ENCODE peak calls at places on chromosomes 11 and 22, in four cellular contexts. One of them, this sample, is unnamed.

GRCh38 chr11:73538381-73538872 is 59.5 kb downstream of the FAM168A start:
- DNase-seq in A549: no peak
- DNase-seq in HepG2: no peak
- DNase-seq in K562: no peak
- DNase-seq in this sample: no peak

GRCh38 chr11:133476570-133477262 is 55.6 kb downstream of the OPCML start:
- DNase-seq in A549: no peak
- DNase-seq in K562: no peak
- DNase-seq in HepG2: no peak
- DNase-seq in this sample: peak

GRCh38 chr11:125394306-125394705 is 101.8 kb downstream of the FEZ1 start:
- DNase-seq in A549: no peak
- DNase-seq in HepG2: no peak
- DNase-seq in K562: no peak
- DNase-seq in this sample: no peak

GRCh38 chr11:1763796-1764661 is at the start of gene CTSD:
- DNase-seq in K562: peak
- DNase-seq in A549: peak
- DNase-seq in HepG2: peak
- DNase-seq in this sample: peak

GRCh38 chr11:214083-214482 is 6.6 kb downstream of the RIC8A start:
- DNase-seq in K562: no peak
- DNase-seq in A549: no peak
- DNase-seq in HepG2: no peak
- DNase-seq in this sample: no peak

GRCh38 chr11:75024764-75025211 is 36.1 kb downstream of the NEU3 start:
- DNase-seq in HepG2: no peak
- DNase-seq in K562: no peak
- DNase-seq in A549: no peak
- DNase-seq in this sample: no peak

GRCh38 chr22:20591295-20591645 is 83.9 kb downstream of the MED15 start:
- DNase-seq in HepG2: no peak
- DNase-seq in K562: no peak
- DNase-seq in A549: no peak
- DNase-seq in this sample: no peak

GRCh38 chr11:103806130-103806900 is 230.1 kb upstream of the DDI1 start:
- DNase-seq in HepG2: no peak
- DNase-seq in A549: peak
- DNase-seq in K562: no peak
- DNase-seq in this sample: no peak

GRCh38 chr11:34633990-34634725 is 13.3 kb downstream of the EHF start:
- DNase-seq in K562: no peak
- DNase-seq in HepG2: peak
- DNase-seq in A549: peak
- DNase-seq in this sample: no peak

GRCh38 chr22:22161924-22162851 is 82.4 kb upstream of the VPREB1 start:
- DNase-seq in A549: no peak
- DNase-seq in HepG2: no peak
- DNase-seq in K562: no peak
- DNase-seq in this sample: no peak

GRCh38 chr22:26086359-26086758 is 82.9 kb upstream of the SEZ6L start:
- DNase-seq in K562: no peak
- DNase-seq in HepG2: no peak
- DNase-seq in A549: no peak
- DNase-seq in this sample: no peak

GRCh38 chr11:130531061-130531460 is 82.6 kb downstream of the ADAMTS15 start:
- DNase-seq in K562: no peak
- DNase-seq in A549: no peak
- DNase-seq in HepG2: no peak
- DNase-seq in this sample: no peak

GRCh38 chr11:6569706-6570105 is 33.7 kb downstream of the RRP8 start:
- DNase-seq in HepG2: no peak
- DNase-seq in K562: no peak
- DNase-seq in A549: no peak
- DNase-seq in this sample: no peak

GRCh38 chr11:45048870-45049825 is 97.3 kb upstream of the PRDM11 start:
- DNase-seq in K562: no peak
- DNase-seq in A549: no peak
- DNase-seq in HepG2: no peak
- DNase-seq in this sample: no peak

GRCh38 chr22:37230673-37231405 is 13.2 kb downstream of the RAC2 start:
- DNase-seq in A549: no peak
- DNase-seq in K562: no peak
- DNase-seq in HepG2: no peak
- DNase-seq in this sample: no peak

DNA sequence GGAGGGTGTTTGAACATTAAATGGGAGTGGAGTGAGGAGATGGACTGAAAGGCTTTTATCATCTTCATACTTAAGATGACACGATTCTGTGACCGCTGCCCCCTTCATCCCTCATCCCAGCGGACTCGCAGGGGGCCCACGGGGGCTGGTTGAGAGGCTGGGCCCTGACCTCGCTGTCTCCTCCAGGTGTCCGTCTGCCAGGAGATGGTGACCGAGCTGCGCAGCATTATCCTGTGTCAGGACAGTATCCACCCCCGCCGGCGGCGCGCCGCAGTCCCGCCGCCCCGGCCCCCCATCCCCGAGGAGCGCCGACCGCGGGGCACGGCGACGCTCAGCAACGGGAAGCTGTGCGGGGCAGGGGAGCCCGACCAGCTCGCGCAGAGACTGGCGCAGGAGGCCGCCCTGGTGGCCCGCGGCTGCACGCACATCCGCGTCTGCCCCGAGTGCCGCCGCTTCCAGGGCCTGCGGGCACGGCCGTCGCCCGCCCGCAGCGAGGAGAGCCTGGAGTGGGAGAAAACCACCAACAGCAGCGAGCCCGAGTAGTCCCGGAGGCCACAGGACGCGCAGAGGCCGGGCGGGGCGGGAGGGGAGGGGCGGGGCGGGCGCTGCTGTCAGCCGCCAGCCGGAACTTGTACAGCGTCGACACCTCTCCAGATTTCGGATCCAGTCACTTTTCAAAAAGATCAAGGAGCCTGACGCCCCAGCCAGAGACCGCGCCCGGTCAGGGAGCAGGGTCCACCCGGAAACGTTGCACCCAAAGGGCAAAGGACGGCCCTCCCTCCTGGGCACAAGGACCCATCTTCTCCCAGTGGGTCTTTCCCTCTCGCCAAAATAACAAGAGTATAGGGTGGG is 38.0 kb upstream of the TBCEL start:
- DNase-seq in K562: peak
- DNase-seq in A549: peak
- DNase-seq in HepG2: peak
- DNase-seq in this sample: peak
- TF ChIP-seq NR3C1 in K562: no peak
- TF ChIP-seq NR3C1 in A549: no peak
- TF ChIP-seq NR3C1 in HepG2: no peak
- TF ChIP-seq NR3C1 in this sample: peak

GRCh38 chr11:3014943-3015342 is 22.8 kb upstream of the NAP1L4 start:
- DNase-seq in HepG2: no peak
- DNase-seq in K562: no peak
- DNase-seq in A549: no peak
- DNase-seq in this sample: no peak
- TF ChIP-seq ESRRA in HepG2: no peak
- TF ChIP-seq ESRRA in K562: no peak
- TF ChIP-seq ESRRA in A549: no peak
- TF ChIP-seq ESRRA in this sample: no peak

DNA sequence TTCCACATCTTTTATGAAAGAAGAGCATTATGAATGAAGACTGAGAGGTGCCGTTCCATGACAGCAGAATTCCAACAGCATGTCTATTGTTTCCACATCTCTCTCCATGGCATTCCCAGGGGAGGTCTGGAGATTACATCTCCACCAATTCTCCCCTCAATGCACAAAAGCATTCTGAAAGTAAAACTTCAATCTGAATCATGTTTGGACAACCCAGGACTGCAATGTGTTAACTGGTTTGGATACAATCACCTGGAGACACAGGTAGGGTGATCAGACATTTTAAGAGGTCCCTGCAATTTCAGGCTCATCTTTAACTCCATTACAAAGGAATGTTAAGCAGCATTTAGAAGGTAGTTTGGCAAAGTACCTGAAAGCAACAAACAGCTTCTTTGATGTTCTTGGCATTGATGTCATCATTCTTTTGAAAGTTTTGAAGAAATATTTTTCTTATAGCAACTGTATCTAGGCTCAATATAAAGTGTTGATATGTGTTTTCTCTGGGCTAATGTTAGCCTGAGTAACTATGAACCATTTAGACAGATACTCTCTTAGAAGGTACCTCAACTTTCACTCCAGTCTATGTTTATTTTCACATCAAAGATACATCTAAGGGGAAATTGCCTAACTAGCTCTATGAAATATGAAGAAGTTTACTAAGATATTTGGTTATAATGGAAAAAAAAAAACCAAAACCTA is 181.4 kb upstream of the MTMR2 start:
- DNase-seq in A549: no peak
- DNase-seq in HepG2: peak
- DNase-seq in K562: no peak
- DNase-seq in this sample: no peak
- TF ChIP-seq NR3C1 in A549: no peak
- TF ChIP-seq NR3C1 in HepG2: no peak
- TF ChIP-seq NR3C1 in K562: no peak
- TF ChIP-seq NR3C1 in this sample: no peak

DNA sequence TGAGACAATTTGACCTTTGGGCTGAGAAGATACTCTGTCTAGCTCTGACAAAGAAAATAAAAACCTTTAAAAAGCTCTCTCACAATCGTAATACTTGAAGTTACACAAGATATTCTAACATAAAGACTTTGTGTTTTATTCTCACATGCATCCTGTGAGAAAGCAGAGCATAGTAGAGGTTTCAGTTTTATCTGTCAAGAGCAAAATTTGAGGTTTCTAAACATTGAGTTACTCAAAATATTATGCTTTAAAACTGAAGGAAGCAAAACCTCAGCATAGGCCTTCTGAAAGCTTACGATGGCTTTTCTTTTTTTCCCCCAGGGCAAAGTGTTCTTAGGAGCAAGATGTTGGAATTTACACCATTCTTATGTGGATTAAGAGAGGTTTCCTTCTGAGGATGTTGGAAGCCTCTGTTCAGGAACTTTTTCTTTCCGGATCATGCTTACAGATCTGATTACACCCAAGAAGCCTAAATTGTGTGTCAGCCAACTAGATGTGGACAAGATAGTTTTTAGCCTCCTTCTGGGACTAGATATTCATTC is 15.0 kb upstream of the OR51M1 start:
- DNase-seq in A549: no peak
- DNase-seq in K562: no peak
- DNase-seq in HepG2: no peak
- DNase-seq in this sample: no peak
- TF ChIP-seq ESRRA in A549: no peak
- TF ChIP-seq ESRRA in K562: no peak
- TF ChIP-seq ESRRA in HepG2: no peak
- TF ChIP-seq ESRRA in this sample: no peak

DNA sequence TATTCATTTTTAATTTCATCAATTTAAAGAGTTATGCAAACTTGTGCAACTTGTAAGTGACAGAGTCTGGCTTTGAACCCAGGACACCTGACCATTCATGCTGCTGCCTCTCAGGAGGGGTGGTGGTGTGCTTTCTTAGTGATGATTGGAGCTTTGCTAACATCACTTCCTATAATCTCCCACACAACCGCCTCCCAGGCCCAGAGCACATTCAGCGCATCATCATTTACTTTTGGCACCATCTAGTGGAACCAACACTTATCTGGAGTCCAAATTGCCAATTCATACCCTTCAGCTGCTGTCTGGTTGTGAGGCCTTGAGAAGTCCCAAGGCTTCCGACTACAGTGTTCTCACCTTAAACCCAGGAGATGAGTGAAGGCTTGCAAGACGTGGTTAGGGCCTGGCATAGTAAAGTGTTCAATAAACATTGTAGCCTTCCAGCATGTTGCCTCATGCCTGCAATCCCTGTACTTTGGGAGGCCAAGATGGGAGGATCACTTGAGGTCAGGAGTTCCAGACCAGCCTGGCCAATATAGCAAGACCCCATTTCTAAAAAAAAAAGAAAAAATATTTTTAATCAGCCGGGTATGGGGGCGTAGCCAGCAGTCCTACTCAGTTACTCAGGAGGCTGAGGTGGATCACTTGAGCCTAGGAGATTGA is 1.1 kb upstream of the TTLL1 start:
- DNase-seq in K562: peak
- DNase-seq in HepG2: peak
- DNase-seq in A549: peak
- DNase-seq in this sample: no peak
- TF ChIP-seq NR3C1 in K562: no peak
- TF ChIP-seq NR3C1 in HepG2: no peak
- TF ChIP-seq NR3C1 in A549: no peak
- TF ChIP-seq NR3C1 in this sample: no peak

GRCh38 chr11:79119491-79120284 is 321.1 kb downstream of the TENM4 start:
- DNase-seq in K562: no peak
- DNase-seq in HepG2: no peak
- DNase-seq in A549: no peak
- DNase-seq in this sample: no peak
- TF ChIP-seq ESRRA in K562: no peak
- TF ChIP-seq ESRRA in HepG2: no peak
- TF ChIP-seq ESRRA in A549: no peak
- TF ChIP-seq ESRRA in this sample: no peak

This sample was measured in WTC11.